ENCODE peak calls at places on chromosomes 6 and 20, in ten cellular contexts. Q, X, H, V, S, E, U, A, C and M are unnamed samples.

GRCh38 chr6:69090132-69090531 is 455.1 kb downstream of the ADGRB3 start:
- DNase-seq in X (no peak), C (no peak), V (no peak), E (no peak), Q (no peak), S (no peak), H (peak), A (no peak), U (no peak), M (no peak)

GRCh38 chr6:139981810-139982550 is 607.5 kb upstream of the CITED2 start:
- DNase-seq in E (no peak), A (peak), X (no peak), S (no peak), Q (no peak), U (no peak), C (no peak), H (peak), V (peak), M (no peak)

GRCh38 chr6:168612586-168612985 is 171.6 kb downstream of the SMOC2 start:
- DNase-seq in X (no peak), A (no peak), V (no peak), S (no peak), U (no peak), H (no peak), C (no peak), Q (no peak), E (no peak), M (no peak)

GRCh38 chr6:27177454-27178000 is 70.0 kb upstream of the PRSS16 start:
- DNase-seq in C (peak), E (no peak), X (peak), U (peak), V (peak), Q (peak), S (peak), A (peak), H (peak), M (peak)

GRCh38 chr20:20064303-20064702 is 12.0 kb downstream of the CFAP61 start:
- DNase-seq in U (no peak), S (no peak), C (no peak), H (no peak), A (no peak), E (no peak), Q (no peak), X (no peak), V (no peak), M (no peak)

GRCh38 chr20:44301285-44301684 is 9.7 kb downstream of the FITM2 start:
- DNase-seq in C (no peak), S (no peak), U (no peak), Q (no peak), X (no peak), V (no peak), A (no peak), E (no peak), H (no peak), M (no peak)

GRCh38 chr20:4947817-4948559 is 53.3 kb downstream of the SLC23A2 start:
- DNase-seq in Q (no peak), A (no peak), E (no peak), H (no peak), V (no peak), U (no peak), S (no peak), X (peak), C (no peak), M (no peak)

GRCh38 chr6:168956884-168957730 is 296.5 kb downstream of the THBS2 start:
- DNase-seq in X (peak), E (no peak), C (peak), H (peak), Q (peak), U (peak), S (peak), A (peak), V (peak), M (peak)

GRCh38 chr20:46169245-46170171 is 51.4 kb downstream of the CD40 start:
- DNase-seq in A (no peak), V (no peak), E (no peak), S (no peak), U (no peak), Q (no peak), H (no peak), C (peak), X (no peak), M (no peak)

GRCh38 chr20:30168025-30168799 is 1089.3 kb upstream of the DEFB115 start:
- DNase-seq in E (no peak), A (peak), H (no peak), V (no peak), Q (no peak), C (no peak), S (peak), X (peak), U (no peak), M (peak)

GRCh38 chr20:30167540-30167939 is 1089.9 kb upstream of the DEFB115 start:
- DNase-seq in U (no peak), Q (no peak), S (no peak), X (no peak), A (no peak), E (no peak), C (no peak), V (no peak), H (no peak), M (no peak)

DNA sequence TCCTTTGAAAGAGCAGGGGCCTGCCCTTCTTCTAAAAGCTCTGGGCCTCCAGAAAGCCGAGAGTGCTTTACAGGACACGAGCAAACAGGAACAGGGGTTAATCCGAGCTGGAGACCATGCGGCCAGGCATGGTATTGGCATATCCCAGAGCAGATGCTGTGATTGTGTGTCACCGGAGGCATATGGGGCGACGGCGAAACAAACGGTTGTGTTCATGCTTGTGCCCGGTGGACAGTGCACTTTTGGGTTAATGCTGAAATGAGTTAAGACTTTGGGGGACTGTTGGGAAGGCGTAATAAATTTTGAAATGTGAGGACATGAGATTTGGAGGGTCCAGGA is 1088.7 kb upstream of the DEFB115 start:
- DNase-seq in H (no peak), S (no peak), X (no peak), Q (no peak), A (no peak), V (no peak), C (no peak), U (no peak), E (no peak), M (no peak)
- H3K27ac ChIP-seq in H (no peak), S (no peak), X (no peak), Q (no peak), A (no peak), V (no peak), C (no peak), U (no peak), E (no peak), M (no peak)

DNA sequence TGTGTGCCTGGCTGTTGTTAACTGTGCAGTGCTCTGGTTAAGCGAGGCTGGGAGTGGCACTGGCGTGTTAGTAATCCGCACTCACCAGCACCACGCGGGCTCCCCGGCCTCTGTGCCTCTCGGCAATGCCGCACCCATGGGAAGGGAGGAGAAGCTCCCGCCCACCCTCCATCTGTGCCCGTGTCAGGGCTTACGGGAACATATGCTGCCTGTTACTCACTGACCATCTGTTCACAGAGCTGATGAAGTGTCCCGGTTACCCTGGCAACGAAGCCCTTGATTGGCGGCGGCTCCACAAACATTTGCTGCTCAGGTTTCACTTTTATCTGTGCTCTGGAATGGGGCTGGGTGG is 114.7 kb downstream of the PSMB1 start:
- DNase-seq in C (peak), S (peak), U (no peak), E (no peak), Q (no peak), V (peak), X (peak), H (peak), A (peak), M (peak)
- H3K27ac ChIP-seq in C (peak), S (no peak), U (no peak), E (no peak), Q (no peak), V (peak), X (no peak), H (peak), A (no peak), M (no peak)

DNA sequence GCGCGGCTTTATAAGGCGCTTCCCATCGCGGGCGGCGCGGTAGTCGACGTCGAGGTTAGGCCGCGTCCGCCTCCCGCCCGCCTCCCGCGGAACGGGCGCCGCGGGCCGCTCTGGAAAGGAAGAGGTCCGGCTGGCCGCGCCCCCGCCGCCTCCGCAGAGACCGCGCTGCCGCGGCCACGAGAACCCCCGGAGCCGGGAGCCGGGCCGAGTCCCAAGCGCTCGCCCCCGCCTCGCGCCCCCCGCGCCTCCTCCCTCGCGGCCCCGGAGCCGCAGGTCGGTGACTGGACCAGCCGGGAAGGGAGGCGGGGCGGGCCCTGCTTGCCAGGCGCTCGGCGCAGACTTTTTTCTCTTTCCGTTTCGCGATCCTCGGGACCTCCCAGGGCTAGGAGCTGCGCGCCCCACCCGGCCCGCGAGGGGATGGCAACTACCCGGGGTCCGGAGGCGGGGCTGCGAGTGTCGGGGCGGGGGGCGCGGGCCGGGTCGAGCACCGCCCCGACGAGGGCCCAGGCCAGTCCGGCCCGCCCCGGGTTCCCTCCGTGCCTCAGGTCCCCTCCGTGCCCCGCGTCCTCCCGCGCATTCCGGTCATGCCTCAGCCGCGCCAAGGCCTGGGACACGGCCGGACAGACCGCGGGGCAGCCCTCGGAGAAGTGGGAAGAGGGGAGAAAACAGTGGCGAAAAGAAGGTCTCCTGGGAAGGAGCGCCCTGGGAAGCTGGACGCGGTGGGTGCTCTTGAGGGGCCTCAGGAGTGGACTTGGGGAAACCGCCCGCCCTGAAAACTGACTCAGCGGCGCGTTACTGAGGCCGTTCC is 421 bp upstream of the PXDC1 start:
- DNase-seq in C (peak), U (peak), Q (no peak), X (peak), H (peak), V (peak), A (peak), S (peak), E (peak), M (peak)
- H3K27ac ChIP-seq in C (peak), U (peak), Q (no peak), X (peak), H (peak), V (peak), A (peak), S (peak), E (no peak), M (peak)

DNA sequence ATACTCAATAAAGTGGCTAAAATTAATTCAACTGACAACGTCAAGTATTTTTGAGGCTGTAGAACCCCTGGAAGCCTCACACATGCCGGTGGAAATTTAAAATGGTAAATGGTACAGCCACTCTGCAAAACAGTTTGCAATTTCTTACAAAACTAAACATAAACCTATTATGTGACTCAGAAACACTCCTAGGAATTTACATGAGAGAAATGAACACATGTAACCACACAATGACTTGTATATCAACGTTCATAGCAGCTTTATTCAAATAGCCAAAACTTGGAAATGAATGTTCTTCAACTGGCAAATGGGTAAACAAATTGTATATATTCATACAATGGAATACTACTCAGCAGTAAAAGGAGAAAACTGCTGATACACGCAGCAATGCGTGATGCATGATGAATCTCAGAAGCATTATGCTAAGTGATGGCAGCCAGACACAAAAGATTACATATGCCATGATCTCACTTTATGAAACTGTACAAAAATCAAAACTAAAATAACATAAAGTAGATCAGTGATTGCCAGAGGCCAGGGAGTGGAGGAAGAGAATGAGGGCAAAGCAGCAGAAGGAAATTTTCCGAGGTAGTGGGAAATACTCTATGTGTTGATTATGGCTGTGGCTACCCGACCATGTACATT is 112.5 kb downstream of the FAM50B start:
- DNase-seq in H (no peak), V (no peak), X (no peak), E (no peak), U (no peak), C (no peak), A (no peak), Q (no peak), S (no peak), M (no peak)
- H3K27ac ChIP-seq in H (no peak), V (no peak), X (no peak), E (no peak), U (no peak), C (no peak), A (no peak), Q (no peak), S (no peak), M (no peak)

DNA sequence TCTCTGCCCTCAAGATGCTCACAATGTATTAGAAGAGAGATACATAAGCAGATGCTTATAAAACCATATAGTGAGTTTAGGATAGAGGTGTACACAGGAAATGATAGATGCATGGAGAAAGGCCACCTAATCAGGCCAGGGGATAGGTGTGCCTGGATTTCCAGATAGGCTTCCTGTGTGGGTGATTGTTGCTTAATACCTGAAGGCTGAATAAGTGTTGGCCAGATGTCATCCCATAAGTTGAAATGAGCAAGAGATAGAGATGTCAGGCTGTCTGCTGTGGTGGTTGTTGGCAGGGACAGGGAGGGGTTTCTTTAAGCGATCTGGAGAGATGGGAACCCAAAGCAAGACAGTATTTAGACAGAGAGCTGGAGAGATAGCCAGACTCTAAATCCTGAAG is 109.8 kb upstream of the SGK1 start:
- DNase-seq in C (peak), U (no peak), S (no peak), A (no peak), H (no peak), E (no peak), Q (no peak), X (no peak), V (no peak), M (no peak)
- H3K27ac ChIP-seq in C (peak), U (no peak), S (no peak), A (no peak), H (no peak), E (no peak), Q (no peak), X (no peak), V (no peak), M (no peak)

DNA sequence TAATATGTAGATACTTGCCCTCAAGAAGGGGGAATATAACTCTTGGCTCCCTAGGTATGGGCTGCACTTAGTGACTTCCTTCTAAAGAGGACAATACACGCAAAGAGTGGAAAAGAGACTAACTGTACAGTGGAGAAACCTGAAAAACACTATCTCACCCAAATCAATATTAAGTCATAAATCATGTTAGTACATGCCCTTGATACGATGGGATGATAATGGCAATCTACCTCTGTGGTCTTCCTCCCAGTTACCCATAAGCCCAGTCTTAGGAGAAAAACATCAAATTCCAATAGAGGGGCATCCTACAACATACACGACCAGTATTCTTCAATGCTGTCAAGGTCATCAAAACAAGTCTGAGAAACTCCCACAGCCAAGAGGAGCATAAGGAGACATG is 1.3 kb downstream of the TRIM26 start:
- DNase-seq in E (no peak), U (no peak), V (no peak), H (no peak), A (no peak), C (no peak), X (no peak), S (no peak), Q (no peak), M (no peak)
- H3K27ac ChIP-seq in E (peak), U (no peak), V (no peak), H (no peak), A (peak), C (peak), X (no peak), S (peak), Q (peak), M (no peak)

GRCh38 chr6:161134550-161135298 is 139.1 kb downstream of the AGPAT4 start:
- DNase-seq in E (no peak), Q (no peak), H (no peak), V (no peak), S (no peak), C (no peak), A (no peak), X (no peak), U (no peak), M (no peak)

GRCh38 chr6:161133973-161134372 is 139.9 kb downstream of the AGPAT4 start:
- DNase-seq in S (no peak), X (no peak), H (no peak), Q (no peak), C (no peak), U (no peak), E (no peak), A (no peak), V (no peak), M (no peak)

GRCh38 chr6:161137320-161137719 is 136.5 kb downstream of the AGPAT4 start:
- DNase-seq in S (no peak), A (no peak), C (no peak), H (no peak), E (no peak), Q (no peak), U (no peak), V (no peak), X (no peak), M (no peak)

GRCh38 chr6:161136655-161137054 is 137.2 kb downstream of the AGPAT4 start:
- DNase-seq in H (no peak), U (no peak), C (no peak), X (no peak), V (no peak), S (no peak), A (no peak), E (no peak), Q (no peak), M (no peak)

DNA sequence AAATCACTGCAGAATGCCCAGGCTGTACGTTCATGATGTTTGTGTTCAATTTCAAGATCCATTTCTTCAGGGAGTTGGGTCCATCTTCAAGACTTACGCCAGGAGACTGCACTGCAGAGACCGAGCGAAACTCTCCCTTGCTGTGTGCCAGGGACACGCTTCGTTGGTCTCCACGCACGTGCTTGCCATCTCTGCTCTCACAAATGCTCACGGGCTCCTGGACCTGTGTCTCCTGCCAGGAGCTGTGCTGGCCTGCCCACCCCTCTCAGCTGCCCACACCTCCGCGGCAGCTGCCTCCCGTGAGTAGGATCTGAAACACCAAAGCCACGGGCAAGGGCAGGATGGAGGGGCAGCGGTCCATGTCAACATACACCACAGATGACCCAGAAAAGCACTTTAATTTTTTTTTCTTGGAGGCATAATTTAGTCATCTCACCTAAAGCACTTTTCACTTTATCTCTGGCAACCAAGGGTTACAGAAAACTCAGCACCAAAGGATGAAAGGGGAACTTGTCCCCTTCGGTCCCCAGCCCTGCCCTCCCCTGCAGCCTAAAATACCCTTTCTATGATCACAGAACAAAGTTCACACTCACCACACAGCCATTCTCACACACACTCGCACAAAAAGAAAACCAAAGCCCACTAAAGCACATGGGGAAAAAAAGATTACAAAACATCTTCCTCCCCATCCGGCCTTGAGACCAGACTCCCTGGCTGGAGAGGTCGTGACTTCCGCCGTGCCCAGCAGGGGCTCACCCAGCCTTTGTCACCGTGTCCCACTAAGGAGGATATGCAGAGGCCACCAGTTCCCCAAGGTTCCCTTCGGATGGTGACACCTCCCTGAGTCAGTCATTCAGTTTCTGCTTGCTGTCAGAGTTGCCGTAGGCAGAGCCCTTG is 137.9 kb downstream of the AGPAT4 start:
- DNase-seq in A (no peak), U (no peak), V (no peak), H (no peak), E (no peak), Q (no peak), C (no peak), S (no peak), X (no peak), M (no peak)
- H3K27ac ChIP-seq in A (no peak), U (peak), V (no peak), H (no peak), E (no peak), Q (no peak), C (no peak), S (no peak), X (no peak), M (no peak)

GRCh38 chr6:10558575-10558974 is 37.4 kb downstream of the GCNT2 start:
- DNase-seq in A (peak), U (no peak), E (no peak), Q (no peak), V (peak), H (no peak), S (no peak), C (no peak), X (no peak), M (no peak)
- H3K27ac ChIP-seq in A (peak), U (no peak), E (no peak), Q (no peak), V (no peak), H (no peak), S (no peak), C (no peak), X (no peak), M (no peak)